ENCODE peak calls at places on chromosomes 6 and 20, in eight cellular contexts. One of them, this sample, is unnamed.
A peak's percentile ranks its signal among the peaks of the same experiment; 100 is the strongest.

GRCh38 chr20:25545171-25545570 is 40.2 kb downstream of the NINL start:
- DNase-seq in K562: no peak
- DNase-seq in SK-N-SH: no peak
- DNase-seq in IMR-90: no peak
- DNase-seq in A549: no peak
- DNase-seq in H1: no peak
- DNase-seq in HepG2: no peak
- DNase-seq in GM12878: no peak
- DNase-seq in this sample: no peak

GRCh38 chr6:110054664-110055386 is 76.7 kb downstream of the GPR6 start:
- DNase-seq in K562: no peak
- DNase-seq in SK-N-SH: no peak
- DNase-seq in IMR-90: no peak
- DNase-seq in A549: no peak
- DNase-seq in H1: no peak
- DNase-seq in HepG2: no peak
- DNase-seq in GM12878: no peak
- DNase-seq in this sample: no peak

GRCh38 chr6:7879579-7879978 is 31.0 kb downstream of the TXNDC5 start:
- DNase-seq in K562: no peak
- DNase-seq in SK-N-SH: no peak
- DNase-seq in IMR-90: no peak
- DNase-seq in A549: no peak
- DNase-seq in H1: no peak
- DNase-seq in HepG2: no peak
- DNase-seq in GM12878: no peak
- DNase-seq in this sample: no peak

GRCh38 chr6:125188037-125188436 is 34.5 kb downstream of the TPD52L1 start:
- DNase-seq in K562: peak; percentile 23
- DNase-seq in SK-N-SH: no peak
- DNase-seq in IMR-90: peak; percentile 77
- DNase-seq in A549: no peak
- DNase-seq in H1: no peak
- DNase-seq in HepG2: no peak
- DNase-seq in GM12878: no peak
- DNase-seq in this sample: no peak

GRCh38 chr20:62030834-62031434 is 34.7 kb downstream of the TAF4 start:
- DNase-seq in K562: peak; percentile 20
- DNase-seq in SK-N-SH: no peak
- DNase-seq in IMR-90: no peak
- DNase-seq in A549: no peak
- DNase-seq in H1: no peak
- DNase-seq in HepG2: peak; percentile 51
- DNase-seq in GM12878: peak; percentile 59
- DNase-seq in this sample: no peak

GRCh38 chr6:138145402-138145801 is 16.3 kb upstream of the ARFGEF3 start:
- DNase-seq in K562: no peak
- DNase-seq in SK-N-SH: no peak
- DNase-seq in IMR-90: no peak
- DNase-seq in A549: no peak
- DNase-seq in H1: no peak
- DNase-seq in HepG2: no peak
- DNase-seq in GM12878: peak; percentile 11
- DNase-seq in this sample: no peak

GRCh38 chr6:3336859-3337515 is 78.2 kb downstream of the PSMG4 start:
- DNase-seq in K562: no peak
- DNase-seq in SK-N-SH: no peak
- DNase-seq in IMR-90: no peak
- DNase-seq in A549: no peak
- DNase-seq in H1: no peak
- DNase-seq in HepG2: no peak
- DNase-seq in GM12878: no peak
- DNase-seq in this sample: no peak

GRCh38 chr6:150667977-150668716 is 68.5 kb downstream of the PLEKHG1 start:
- DNase-seq in K562: no peak
- DNase-seq in SK-N-SH: no peak
- DNase-seq in IMR-90: peak; percentile 58
- DNase-seq in A549: peak; percentile 29
- DNase-seq in H1: no peak
- DNase-seq in HepG2: peak; percentile 86
- DNase-seq in GM12878: no peak
- DNase-seq in this sample: no peak

GRCh38 chr20:57479196-57479595 is 45.7 kb downstream of the CTCFL start:
- DNase-seq in K562: no peak
- DNase-seq in SK-N-SH: no peak
- DNase-seq in IMR-90: no peak
- DNase-seq in A549: no peak
- DNase-seq in H1: no peak
- DNase-seq in HepG2: no peak
- DNase-seq in GM12878: no peak
- DNase-seq in this sample: no peak

GRCh38 chr6:41073968-41074691 is 1.4 kb downstream of the NFYA start:
- DNase-seq in K562: no peak
- DNase-seq in SK-N-SH: no peak
- DNase-seq in IMR-90: peak; percentile 41
- DNase-seq in A549: no peak
- DNase-seq in H1: no peak
- DNase-seq in HepG2: no peak
- DNase-seq in GM12878: no peak
- DNase-seq in this sample: no peak

GRCh38 chr20:47318596-47319516 is 37.6 kb downstream of the ZMYND8 start:
- DNase-seq in K562: peak; percentile 68
- DNase-seq in SK-N-SH: peak; percentile 42
- DNase-seq in IMR-90: peak; percentile 69
- DNase-seq in A549: peak; percentile 61
- DNase-seq in H1: no peak
- DNase-seq in HepG2: peak; percentile 62
- DNase-seq in GM12878: no peak
- DNase-seq in this sample: peak; percentile 58

GRCh38 chr20:50169329-50169823 is 15.9 kb upstream of the PEDS1 start:
- DNase-seq in K562: peak; percentile 68
- DNase-seq in SK-N-SH: peak; percentile 73
- DNase-seq in IMR-90: peak; percentile 76
- DNase-seq in A549: peak; percentile 83
- DNase-seq in H1: no peak
- DNase-seq in HepG2: peak; percentile 85
- DNase-seq in GM12878: no peak
- DNase-seq in this sample: peak; percentile 92

GRCh38 chr20:25081065-25081729 is 744 bp downstream of the VSX1 start:
- DNase-seq in K562: peak; percentile 47
- DNase-seq in SK-N-SH: peak; percentile 64
- DNase-seq in IMR-90: no peak
- DNase-seq in A549: no peak
- DNase-seq in H1: no peak
- DNase-seq in HepG2: no peak
- DNase-seq in GM12878: no peak
- DNase-seq in this sample: peak; percentile 87

GRCh38 chr6:129140571-129140970 is 257.6 kb downstream of the LAMA2 start:
- DNase-seq in K562: no peak
- DNase-seq in SK-N-SH: no peak
- DNase-seq in IMR-90: peak; percentile 50
- DNase-seq in A549: no peak
- DNase-seq in H1: no peak
- DNase-seq in HepG2: no peak
- DNase-seq in GM12878: no peak
- DNase-seq in this sample: no peak

GRCh38 chr6:2594868-2595267 is 155.9 kb downstream of the MYLK4 start:
- DNase-seq in K562: no peak
- DNase-seq in SK-N-SH: no peak
- DNase-seq in IMR-90: no peak
- DNase-seq in A549: no peak
- DNase-seq in H1: no peak
- DNase-seq in HepG2: no peak
- DNase-seq in GM12878: no peak
- DNase-seq in this sample: no peak

GRCh38 chr6:33746036-33746600 is 587 bp downstream of the IP6K3 start:
- DNase-seq in K562: no peak
- DNase-seq in SK-N-SH: peak; percentile 63
- DNase-seq in IMR-90: peak; percentile 61
- DNase-seq in A549: no peak
- DNase-seq in H1: no peak
- DNase-seq in HepG2: no peak
- DNase-seq in GM12878: no peak
- DNase-seq in this sample: no peak
- TF ChIP-seq USF2 in K562: no peak
- TF ChIP-seq USF2 in SK-N-SH: no peak
- TF ChIP-seq USF2 in IMR-90: no peak
- TF ChIP-seq USF2 in A549: no peak
- TF ChIP-seq USF2 in H1: no peak
- TF ChIP-seq USF2 in HepG2: no peak
- TF ChIP-seq USF2 in GM12878: no peak
- TF ChIP-seq USF2 in this sample: no peak

DNA sequence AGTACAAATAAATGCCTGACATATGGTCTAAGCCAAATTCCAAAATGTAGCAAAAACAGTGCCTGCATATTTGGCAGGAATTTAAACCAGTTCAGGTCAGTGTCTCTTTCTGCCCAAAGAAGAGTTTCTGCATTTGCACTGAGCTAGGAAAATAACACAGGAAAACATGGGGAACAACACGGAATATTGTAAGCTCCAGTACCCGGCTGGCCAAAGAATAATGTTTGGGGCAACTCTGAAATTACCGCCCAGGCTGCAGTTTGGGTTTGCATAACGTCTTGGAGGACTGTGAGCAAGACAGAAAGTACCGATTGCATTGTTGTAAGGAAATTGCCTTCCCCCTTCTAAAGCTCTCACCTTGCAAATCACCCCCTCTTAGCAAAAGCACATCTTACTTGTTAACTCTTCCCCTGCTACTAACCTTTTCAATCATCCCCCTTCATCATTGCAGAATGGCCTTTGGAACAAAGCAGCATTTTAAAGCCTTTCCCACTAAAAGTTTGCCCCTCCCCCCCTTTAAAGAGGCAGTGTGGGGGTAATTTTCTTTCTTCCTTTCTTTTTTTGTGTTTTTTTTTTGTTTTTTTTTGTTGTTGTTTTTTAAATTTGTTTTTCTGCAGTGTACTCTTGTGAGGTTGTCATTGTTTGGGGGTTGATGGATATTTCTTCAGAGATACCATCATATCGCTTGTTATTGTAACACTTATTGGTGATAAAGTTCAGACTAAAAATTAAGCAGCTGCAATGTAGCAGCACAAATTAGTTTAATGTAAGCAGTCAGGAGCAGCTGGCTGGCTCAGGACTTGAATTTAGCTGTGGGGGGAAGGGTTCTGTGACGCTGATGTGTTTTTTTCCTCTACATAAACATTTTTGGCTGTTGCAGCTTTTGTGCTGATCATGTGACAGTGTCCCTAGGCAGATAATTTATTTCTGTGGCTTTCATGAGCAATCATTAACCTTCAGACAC is 100.0 kb upstream of the CITED2 start:
- DNase-seq in K562: peak; percentile 42
- DNase-seq in SK-N-SH: no peak
- DNase-seq in IMR-90: peak; percentile 66
- DNase-seq in A549: no peak
- DNase-seq in H1: no peak
- DNase-seq in HepG2: no peak
- DNase-seq in GM12878: no peak
- DNase-seq in this sample: no peak
- TF ChIP-seq USF2 in K562: peak; percentile 60
- TF ChIP-seq USF2 in SK-N-SH: no peak
- TF ChIP-seq USF2 in IMR-90: peak; percentile 28
- TF ChIP-seq USF2 in A549: no peak
- TF ChIP-seq USF2 in H1: no peak
- TF ChIP-seq USF2 in HepG2: no peak
- TF ChIP-seq USF2 in GM12878: no peak
- TF ChIP-seq USF2 in this sample: no peak

GRCh38 chr6:26140967-26141294 is 53.7 kb downstream of the HFE start:
- DNase-seq in K562: no peak
- DNase-seq in SK-N-SH: no peak
- DNase-seq in IMR-90: no peak
- DNase-seq in A549: no peak
- DNase-seq in H1: no peak
- DNase-seq in HepG2: no peak
- DNase-seq in GM12878: no peak
- DNase-seq in this sample: no peak

GRCh38 chr6:26136321-26136720 is 49.1 kb downstream of the HFE start:
- DNase-seq in K562: no peak
- DNase-seq in SK-N-SH: no peak
- DNase-seq in IMR-90: no peak
- DNase-seq in A549: no peak
- DNase-seq in H1: no peak
- DNase-seq in HepG2: no peak
- DNase-seq in GM12878: no peak
- DNase-seq in this sample: no peak

GRCh38 chr6:26140254-26140966 is 53.2 kb downstream of the HFE start:
- DNase-seq in K562: no peak
- DNase-seq in SK-N-SH: no peak
- DNase-seq in IMR-90: no peak
- DNase-seq in A549: no peak
- DNase-seq in H1: no peak
- DNase-seq in HepG2: no peak
- DNase-seq in GM12878: no peak
- DNase-seq in this sample: no peak

GRCh38 chr6:26142026-26142425 is 54.8 kb downstream of the HFE start:
- DNase-seq in K562: no peak
- DNase-seq in SK-N-SH: no peak
- DNase-seq in IMR-90: no peak
- DNase-seq in A549: no peak
- DNase-seq in H1: no peak
- DNase-seq in HepG2: no peak
- DNase-seq in GM12878: no peak
- DNase-seq in this sample: no peak

GRCh38 chr6:26141378-26141901 is 54.2 kb downstream of the HFE start:
- DNase-seq in K562: no peak
- DNase-seq in SK-N-SH: no peak
- DNase-seq in IMR-90: no peak
- DNase-seq in A549: no peak
- DNase-seq in H1: no peak
- DNase-seq in HepG2: peak; percentile 46
- DNase-seq in GM12878: no peak
- DNase-seq in this sample: no peak
- TF ChIP-seq USF2 in K562: no peak
- TF ChIP-seq USF2 in SK-N-SH: no peak
- TF ChIP-seq USF2 in IMR-90: no peak
- TF ChIP-seq USF2 in A549: no peak
- TF ChIP-seq USF2 in H1: no peak
- TF ChIP-seq USF2 in HepG2: no peak
- TF ChIP-seq USF2 in GM12878: no peak
- TF ChIP-seq USF2 in this sample: no peak

GRCh38 chr6:82506526-82506925 is 142.9 kb downstream of the TPBG start:
- DNase-seq in K562: no peak
- DNase-seq in SK-N-SH: no peak
- DNase-seq in IMR-90: no peak
- DNase-seq in A549: peak; percentile 83
- DNase-seq in H1: no peak
- DNase-seq in HepG2: no peak
- DNase-seq in GM12878: no peak
- DNase-seq in this sample: no peak

GRCh38 chr6:82511546-82511945 is 147.9 kb downstream of the TPBG start:
- DNase-seq in K562: no peak
- DNase-seq in SK-N-SH: no peak
- DNase-seq in IMR-90: no peak
- DNase-seq in A549: no peak
- DNase-seq in H1: no peak
- DNase-seq in HepG2: no peak
- DNase-seq in GM12878: no peak
- DNase-seq in this sample: no peak

DNA sequence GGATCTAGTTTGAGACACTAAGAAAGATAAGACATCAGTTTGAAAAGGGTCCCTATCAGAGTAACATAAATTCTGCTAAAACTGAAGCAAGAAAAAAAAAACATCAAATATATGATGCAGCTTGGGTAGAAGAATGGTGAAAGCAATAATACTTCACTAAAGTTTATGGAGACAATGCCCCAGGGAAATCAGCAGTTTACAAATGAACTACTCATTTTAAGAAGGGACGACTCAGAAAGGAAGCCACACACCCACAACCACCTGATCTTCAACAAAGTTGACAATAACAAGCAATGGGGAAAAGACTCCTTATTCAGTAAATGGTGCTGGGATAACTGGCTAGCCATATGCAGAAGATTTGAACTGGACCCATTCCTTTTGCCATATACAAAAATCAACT is 143.5 kb downstream of the TPBG start:
- DNase-seq in K562: no peak
- DNase-seq in SK-N-SH: no peak
- DNase-seq in IMR-90: no peak
- DNase-seq in A549: peak; percentile 23
- DNase-seq in H1: no peak
- DNase-seq in HepG2: no peak
- DNase-seq in GM12878: peak; percentile 21
- DNase-seq in this sample: no peak
- TF ChIP-seq USF2 in K562: no peak
- TF ChIP-seq USF2 in SK-N-SH: no peak
- TF ChIP-seq USF2 in IMR-90: no peak
- TF ChIP-seq USF2 in A549: no peak
- TF ChIP-seq USF2 in H1: no peak
- TF ChIP-seq USF2 in HepG2: no peak
- TF ChIP-seq USF2 in GM12878: no peak
- TF ChIP-seq USF2 in this sample: no peak